ENCODE peak calls at places on chromosomes 5 and 9, in eight cellular contexts. G is endothelial cell of umbilical vein, D is uterus, A is endodermal cell, X is breast epithelium, N is omental fat pad, B is tibial nerve, I is stomach. T is an unnamed sample.

GRCh38 chr9:37575921-37576721 is at the start of gene FBXO10:
- DNase-seq in G (peak), D (peak), A (peak), X (peak), N (peak), B (peak), I (peak), T (no peak)

GRCh38 chr9:83511051-83511450 is 27.1 kb downstream of the FRMD3 start:
- DNase-seq in G (peak), D (no peak), A (no peak), X (no peak), N (no peak), B (no peak), I (no peak), T (peak)

GRCh38 chr5:120552638-120553037 is 88.5 kb downstream of the PRR16 start:
- DNase-seq in G (no peak), D (no peak), A (no peak), X (no peak), N (no peak), B (no peak), I (no peak), T (no peak)

GRCh38 chr5:179596421-179596820 is 27.1 kb downstream of the HNRNPH1 start:
- DNase-seq in G (no peak), D (no peak), A (no peak), X (no peak), N (no peak), B (no peak), I (no peak), T (no peak)

GRCh38 chr5:68214472-68215207 is 916 bp upstream of the PIK3R1 start:
- DNase-seq in G (peak), D (no peak), A (no peak), X (no peak), N (no peak), B (no peak), I (no peak), T (no peak)

GRCh38 chr5:157106668-157107461 is 2.0 kb downstream of the HAVCR2 start:
- DNase-seq in G (no peak), D (no peak), A (no peak), X (no peak), N (no peak), B (no peak), I (peak), T (no peak)

GRCh38 chr9:13478235-13478634 is 198.7 kb upstream of the MPDZ start:
- DNase-seq in G (no peak), D (no peak), A (no peak), X (no peak), N (no peak), B (no peak), I (no peak), T (no peak)

GRCh38 chr9:124284940-124285441 is 27.2 kb downstream of the NEK6 start:
- DNase-seq in G (no peak), D (peak), A (no peak), X (no peak), N (no peak), B (peak), I (no peak), T (peak)

GRCh38 chr9:137666950-137667670 is 48.3 kb downstream of the EHMT1 start:
- DNase-seq in G (peak), D (no peak), A (peak), X (no peak), N (no peak), B (no peak), I (peak), T (no peak)

GRCh38 chr9:79731483-79731882 is 159.7 kb downstream of the TLE4 start:
- DNase-seq in G (no peak), D (no peak), A (no peak), X (no peak), N (no peak), B (no peak), I (no peak), T (no peak)

GRCh38 chr9:21317956-21318923 is 13.1 kb upstream of the IFNA5 start:
- DNase-seq in G (peak), D (peak), A (peak), X (no peak), N (no peak), B (no peak), I (peak), T (no peak)

GRCh38 chr5:140926903-140927573 is 939 bp downstream of the PCDHAC1 start:
- DNase-seq in G (no peak), D (no peak), A (peak), X (no peak), N (no peak), B (no peak), I (no peak), T (no peak)

GRCh38 chr5:20286512-20286911 is 298.5 kb upstream of the CDH18 start:
- DNase-seq in G (no peak), D (no peak), A (no peak), X (no peak), N (no peak), B (no peak), I (no peak), T (peak)

GRCh38 chr9:36597412-36598178 is 24.9 kb downstream of the MELK start:
- DNase-seq in G (peak), D (no peak), A (peak), X (no peak), N (no peak), B (no peak), I (no peak), T (no peak)

GRCh38 chr5:18745988-18746615 is 1111.8 kb downstream of the TAF11L14 start:
- DNase-seq in G (peak), D (no peak), A (no peak), X (no peak), N (no peak), B (no peak), I (no peak), T (no peak)

GRCh38 chr9:34653610-34654072 is 1.7 kb downstream of the IL11RA start:
- DNase-seq in G (peak), D (peak), A (no peak), X (no peak), N (no peak), B (no peak), I (no peak), T (no peak)

DNA sequence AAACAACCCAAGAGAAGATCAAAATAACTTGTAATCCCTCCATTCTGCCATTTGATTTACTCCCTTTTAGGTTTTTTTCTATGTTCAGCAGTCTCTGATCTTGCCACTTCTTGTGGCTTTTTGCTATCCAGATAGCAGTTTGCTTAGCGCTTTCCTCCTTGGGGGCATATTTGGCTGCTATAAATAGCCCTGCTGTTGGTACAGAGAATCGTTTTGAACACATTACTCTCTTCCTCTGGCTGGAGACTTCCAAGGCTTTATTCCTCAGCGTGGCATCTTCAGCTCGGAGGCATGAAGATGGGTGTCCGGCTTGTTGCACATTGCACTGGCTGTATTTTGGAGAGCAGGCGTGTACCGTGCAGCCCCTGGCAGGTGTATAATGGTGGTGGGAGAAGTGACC is 38.6 kb downstream of the HMCN2 start:
- DNase-seq in G (no peak), D (no peak), A (no peak), X (no peak), N (no peak), B (no peak), I (no peak), T (no peak)
- TF ChIP-seq CTCF in G (no peak), D (no peak), A (no peak), X (no peak), N (no peak), B (no peak), I (no peak), T (no peak)

GRCh38 chr5:163569284-163569683 is 63.9 kb downstream of the MAT2B start:
- DNase-seq in G (peak), D (no peak), A (no peak), X (no peak), N (no peak), B (no peak), I (no peak), T (no peak)

GRCh38 chr5:163565492-163565891 is 60.1 kb downstream of the MAT2B start:
- DNase-seq in G (no peak), D (no peak), A (peak), X (no peak), N (no peak), B (no peak), I (no peak), T (no peak)

GRCh38 chr5:163566678-163567077 is 61.3 kb downstream of the MAT2B start:
- DNase-seq in G (peak), D (no peak), A (no peak), X (no peak), N (no peak), B (no peak), I (no peak), T (no peak)

GRCh38 chr5:163565931-163566608 is 60.7 kb downstream of the MAT2B start:
- DNase-seq in G (peak), D (no peak), A (peak), X (no peak), N (no peak), B (no peak), I (peak), T (no peak)

DNA sequence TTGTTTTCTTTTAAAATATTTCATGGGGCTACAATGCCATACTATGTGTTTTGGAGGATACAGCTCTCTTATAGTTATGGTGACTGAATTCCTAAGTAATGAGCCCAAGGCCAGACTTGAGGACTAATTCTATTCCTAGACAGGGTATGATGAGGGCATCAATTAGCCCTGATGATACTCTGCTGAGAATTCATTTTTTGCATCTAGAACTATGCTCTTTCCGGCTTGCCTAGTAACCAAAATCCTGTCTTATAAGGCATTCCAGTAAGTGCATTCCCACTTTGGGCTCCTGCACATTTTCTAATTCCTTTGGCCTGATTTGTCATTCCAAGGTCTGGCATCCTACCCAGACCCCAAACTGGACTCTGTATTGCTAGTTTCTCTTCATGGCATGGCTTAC is 62.4 kb downstream of the MAT2B start:
- DNase-seq in G (no peak), D (no peak), A (no peak), X (no peak), N (no peak), B (no peak), I (no peak), T (no peak)
- TF ChIP-seq CTCF in G (no peak), D (no peak), A (no peak), X (no peak), N (no peak), B (no peak), I (no peak), T (no peak)

DNA sequence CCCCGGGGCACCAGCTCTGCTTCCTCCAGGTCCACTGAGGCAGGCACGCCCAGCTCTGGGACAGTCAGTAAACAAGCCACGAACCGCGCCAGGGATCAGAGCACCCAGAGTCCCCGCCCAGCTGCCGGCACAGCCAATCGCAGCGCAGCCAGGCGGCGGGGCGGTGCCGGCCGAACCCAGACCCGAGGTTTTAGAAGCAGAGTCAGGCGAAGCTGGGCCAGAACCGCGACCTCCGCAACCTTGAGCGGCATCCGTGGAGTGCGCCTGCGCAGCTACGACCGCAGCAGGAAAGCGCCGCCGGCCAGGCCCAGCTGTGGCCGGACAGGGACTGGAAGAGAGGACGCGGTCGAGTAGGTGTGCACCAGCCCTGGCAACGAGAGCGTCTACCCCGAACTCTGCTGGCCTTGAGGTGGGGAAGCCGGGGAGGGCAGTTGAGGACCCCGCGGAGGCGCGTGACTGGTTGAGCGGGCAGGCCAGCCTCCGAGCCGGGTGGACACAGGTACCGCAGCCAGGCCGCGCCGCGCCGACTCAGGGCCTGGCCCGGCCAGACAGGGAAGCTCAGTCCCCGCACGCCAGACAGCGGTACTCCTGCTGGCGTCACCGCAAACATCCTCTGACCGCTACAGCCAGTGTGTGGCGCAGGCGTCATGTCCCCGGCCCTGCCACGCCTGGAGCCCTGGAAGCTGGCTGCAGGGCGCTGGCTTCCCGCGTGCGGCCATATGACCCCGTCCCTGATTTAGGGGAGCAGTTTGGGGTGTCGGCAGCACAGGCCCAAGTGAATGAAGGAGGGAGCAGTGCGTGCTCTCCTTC is at the start of gene CTSL:
- DNase-seq in G (peak), D (peak), A (peak), X (peak), N (peak), B (peak), I (peak), T (peak)
- TF ChIP-seq CTCF in G (peak), D (no peak), A (peak), X (no peak), N (no peak), B (no peak), I (no peak), T (peak)

GRCh38 chr5:60843693-60844428 is at the start of gene ELOVL7:
- DNase-seq in G (peak), D (no peak), A (peak), X (peak), N (no peak), B (no peak), I (peak), T (no peak)
- TF ChIP-seq CTCF in G (peak), D (no peak), A (peak), X (no peak), N (no peak), B (peak), I (no peak), T (peak)

GRCh38 chr5:74946471-74946870 is 80.3 kb upstream of the FAM169A start:
- DNase-seq in G (no peak), D (no peak), A (no peak), X (no peak), N (no peak), B (no peak), I (no peak), T (no peak)

GRCh38 chr5:74947961-74948613 is 81.9 kb upstream of the FAM169A start:
- DNase-seq in G (no peak), D (no peak), A (peak), X (no peak), N (no peak), B (no peak), I (no peak), T (no peak)

GRCh38 chr5:74943905-74944304 is 77.7 kb upstream of the FAM169A start:
- DNase-seq in G (no peak), D (no peak), A (peak), X (no peak), N (no peak), B (no peak), I (no peak), T (no peak)

GRCh38 chr5:74942622-74943286 is 76.6 kb upstream of the FAM169A start:
- DNase-seq in G (no peak), D (no peak), A (no peak), X (no peak), N (no peak), B (no peak), I (no peak), T (no peak)

GRCh38 chr5:74945561-74946165 is 79.5 kb upstream of the FAM169A start:
- DNase-seq in G (no peak), D (no peak), A (no peak), X (no peak), N (no peak), B (no peak), I (no peak), T (no peak)
- TF ChIP-seq CTCF in G (no peak), D (no peak), A (no peak), X (no peak), N (no peak), B (no peak), I (no peak), T (no peak)

GRCh38 chr9:18060304-18060934 is 413.5 kb upstream of the ADAMTSL1 start:
- DNase-seq in G (no peak), D (no peak), A (no peak), X (no peak), N (no peak), B (no peak), I (no peak), T (no peak)
- TF ChIP-seq CTCF in G (no peak), D (no peak), A (peak), X (no peak), N (no peak), B (no peak), I (no peak), T (peak)

GRCh38 chr9:134307674-134308638 is 18.3 kb upstream of the RXRA start:
- DNase-seq in G (no peak), D (no peak), A (no peak), X (no peak), N (no peak), B (no peak), I (no peak), T (no peak)

GRCh38 chr9:134307223-134307600 is 19.0 kb upstream of the RXRA start:
- DNase-seq in G (no peak), D (no peak), A (no peak), X (no peak), N (no peak), B (no peak), I (no peak), T (no peak)

GRCh38 chr9:134304712-134305111 is 21.5 kb upstream of the RXRA start:
- DNase-seq in G (no peak), D (no peak), A (no peak), X (no peak), N (no peak), B (no peak), I (no peak), T (no peak)

GRCh38 chr9:134305533-134305932 is 20.7 kb upstream of the RXRA start:
- DNase-seq in G (no peak), D (no peak), A (no peak), X (no peak), N (no peak), B (no peak), I (no peak), T (no peak)

GRCh38 chr9:134306583-134307222 is 19.6 kb upstream of the RXRA start:
- DNase-seq in G (no peak), D (no peak), A (peak), X (no peak), N (no peak), B (no peak), I (no peak), T (no peak)
- TF ChIP-seq CTCF in G (no peak), D (no peak), A (no peak), X (no peak), N (no peak), B (no peak), I (no peak), T (no peak)

DNA sequence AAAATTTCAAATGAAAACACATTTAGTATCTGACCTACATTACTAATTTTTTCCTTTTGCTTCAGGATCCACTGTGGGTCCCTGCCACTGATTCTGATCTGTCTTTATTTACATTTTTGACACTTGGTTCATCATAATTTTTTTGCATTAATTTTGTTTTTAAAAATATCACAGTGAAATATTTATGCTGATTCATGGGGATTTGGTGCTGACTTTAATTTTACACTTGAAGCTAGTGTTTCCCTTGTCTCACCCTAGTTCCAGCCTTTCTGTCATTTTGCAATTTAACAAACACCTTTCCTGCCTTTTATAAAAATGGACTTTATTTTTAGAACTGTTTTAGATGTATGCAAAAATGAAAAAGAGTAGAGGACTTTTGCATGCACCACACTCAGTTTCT is 111.9 kb upstream of the MARCHF11 start:
- DNase-seq in G (no peak), D (no peak), A (no peak), X (no peak), N (no peak), B (no peak), I (no peak), T (no peak)
- TF ChIP-seq CTCF in G (no peak), D (no peak), A (no peak), X (no peak), N (no peak), B (no peak), I (no peak), T (no peak)